ENCODE peak calls at places on chromosomes 7 and 10, in five cellular contexts. One of them, this sample, is unnamed.

GRCh38 chr7:150903627-150904026 is 51.3 kb downstream of the AOC1 start:
- DNase-seq in activated CD4-positive, alpha-beta T cell treated with anti-CD3 and anti-CD28 coated beads for 48 hours: peak
- DNase-seq in iPS-NIHi11: no peak
- DNase-seq in T-helper 2 cell: no peak
- DNase-seq in NCI-H1092: peak
- DNase-seq in this sample: no peak

GRCh38 chr7:41567350-41568114 is 135.4 kb downstream of the INHBA start:
- DNase-seq in activated CD4-positive, alpha-beta T cell treated with anti-CD3 and anti-CD28 coated beads for 48 hours: no peak
- DNase-seq in iPS-NIHi11: no peak
- DNase-seq in T-helper 2 cell: no peak
- DNase-seq in NCI-H1092: no peak
- DNase-seq in this sample: no peak

GRCh38 chr10:69508738-69509340 is 57.6 kb downstream of the TSPAN15 start:
- DNase-seq in activated CD4-positive, alpha-beta T cell treated with anti-CD3 and anti-CD28 coated beads for 48 hours: no peak
- DNase-seq in iPS-NIHi11: no peak
- DNase-seq in T-helper 2 cell: no peak
- DNase-seq in NCI-H1092: no peak
- DNase-seq in this sample: no peak

GRCh38 chr7:151131622-151132293 is 35.7 kb downstream of the GBX1 start:
- DNase-seq in activated CD4-positive, alpha-beta T cell treated with anti-CD3 and anti-CD28 coated beads for 48 hours: no peak
- DNase-seq in iPS-NIHi11: no peak
- DNase-seq in T-helper 2 cell: no peak
- DNase-seq in NCI-H1092: no peak
- DNase-seq in this sample: no peak

GRCh38 chr10:25175527-25176420 is 973 bp downstream of the GPR158 start:
- DNase-seq in activated CD4-positive, alpha-beta T cell treated with anti-CD3 and anti-CD28 coated beads for 48 hours: peak
- DNase-seq in iPS-NIHi11: peak
- DNase-seq in T-helper 2 cell: no peak
- DNase-seq in NCI-H1092: no peak
- DNase-seq in this sample: no peak

GRCh38 chr7:26090927-26091519 is 61.0 kb upstream of the NFE2L3 start:
- DNase-seq in activated CD4-positive, alpha-beta T cell treated with anti-CD3 and anti-CD28 coated beads for 48 hours: no peak
- DNase-seq in iPS-NIHi11: peak
- DNase-seq in T-helper 2 cell: no peak
- DNase-seq in NCI-H1092: peak
- DNase-seq in this sample: no peak

GRCh38 chr7:3302681-3303320 is 1.7 kb downstream of the SDK1 start:
- DNase-seq in activated CD4-positive, alpha-beta T cell treated with anti-CD3 and anti-CD28 coated beads for 48 hours: no peak
- DNase-seq in iPS-NIHi11: no peak
- DNase-seq in T-helper 2 cell: no peak
- DNase-seq in NCI-H1092: no peak
- DNase-seq in this sample: no peak

GRCh38 chr7:140778568-140778967 is 82.1 kb downstream of the NDUFB2 start:
- DNase-seq in activated CD4-positive, alpha-beta T cell treated with anti-CD3 and anti-CD28 coated beads for 48 hours: no peak
- DNase-seq in iPS-NIHi11: no peak
- DNase-seq in T-helper 2 cell: no peak
- DNase-seq in NCI-H1092: no peak
- DNase-seq in this sample: no peak

GRCh38 chr7:28137471-28137870 is 43.1 kb downstream of the JAZF1 start:
- DNase-seq in activated CD4-positive, alpha-beta T cell treated with anti-CD3 and anti-CD28 coated beads for 48 hours: no peak
- DNase-seq in iPS-NIHi11: no peak
- DNase-seq in T-helper 2 cell: no peak
- DNase-seq in NCI-H1092: no peak
- DNase-seq in this sample: no peak

GRCh38 chr10:69073025-69073424 is 14.9 kb upstream of the SRGN start:
- DNase-seq in activated CD4-positive, alpha-beta T cell treated with anti-CD3 and anti-CD28 coated beads for 48 hours: no peak
- DNase-seq in iPS-NIHi11: no peak
- DNase-seq in T-helper 2 cell: no peak
- DNase-seq in NCI-H1092: no peak
- DNase-seq in this sample: no peak

GRCh38 chr10:16521311-16522016 is at the start of gene C1QL3:
- DNase-seq in activated CD4-positive, alpha-beta T cell treated with anti-CD3 and anti-CD28 coated beads for 48 hours: peak
- DNase-seq in iPS-NIHi11: peak
- DNase-seq in T-helper 2 cell: no peak
- DNase-seq in NCI-H1092: peak
- DNase-seq in this sample: no peak

GRCh38 chr10:83819609-83820008 is 319.7 kb upstream of the GHITM start:
- DNase-seq in activated CD4-positive, alpha-beta T cell treated with anti-CD3 and anti-CD28 coated beads for 48 hours: no peak
- DNase-seq in iPS-NIHi11: no peak
- DNase-seq in T-helper 2 cell: no peak
- DNase-seq in NCI-H1092: no peak
- DNase-seq in this sample: no peak

GRCh38 chr7:80047856-80048459 is 86.7 kb upstream of the GNAI1 start:
- DNase-seq in activated CD4-positive, alpha-beta T cell treated with anti-CD3 and anti-CD28 coated beads for 48 hours: no peak
- DNase-seq in iPS-NIHi11: no peak
- DNase-seq in T-helper 2 cell: no peak
- DNase-seq in NCI-H1092: no peak
- DNase-seq in this sample: no peak

GRCh38 chr10:6301482-6302083 is 98.9 kb downstream of the PFKFB3 start:
- DNase-seq in activated CD4-positive, alpha-beta T cell treated with anti-CD3 and anti-CD28 coated beads for 48 hours: no peak
- DNase-seq in iPS-NIHi11: no peak
- DNase-seq in T-helper 2 cell: no peak
- DNase-seq in NCI-H1092: no peak
- DNase-seq in this sample: no peak

GRCh38 chr7:48285365-48285764 is 114.1 kb downstream of the ABCA13 start:
- DNase-seq in activated CD4-positive, alpha-beta T cell treated with anti-CD3 and anti-CD28 coated beads for 48 hours: no peak
- DNase-seq in iPS-NIHi11: no peak
- DNase-seq in T-helper 2 cell: no peak
- DNase-seq in NCI-H1092: no peak
- DNase-seq in this sample: no peak

GRCh38 chr7:18505870-18506460 is 10.4 kb downstream of the HDAC9 start:
- DNase-seq in activated CD4-positive, alpha-beta T cell treated with anti-CD3 and anti-CD28 coated beads for 48 hours: no peak
- DNase-seq in iPS-NIHi11: no peak
- DNase-seq in T-helper 2 cell: no peak
- DNase-seq in NCI-H1092: no peak
- DNase-seq in this sample: no peak

GRCh38 chr10:115141254-115141653 is 48.1 kb downstream of the ATRNL1 start:
- DNase-seq in activated CD4-positive, alpha-beta T cell treated with anti-CD3 and anti-CD28 coated beads for 48 hours: no peak
- DNase-seq in iPS-NIHi11: no peak
- DNase-seq in T-helper 2 cell: no peak
- DNase-seq in NCI-H1092: no peak
- DNase-seq in this sample: no peak

GRCh38 chr10:1006573-1006972 is 18.3 kb downstream of the GTPBP4 start:
- DNase-seq in activated CD4-positive, alpha-beta T cell treated with anti-CD3 and anti-CD28 coated beads for 48 hours: no peak
- DNase-seq in iPS-NIHi11: no peak
- DNase-seq in T-helper 2 cell: no peak
- DNase-seq in NCI-H1092: no peak
- DNase-seq in this sample: no peak

GRCh38 chr7:78197447-78197846 is 398.9 kb downstream of the PHTF2 start:
- DNase-seq in activated CD4-positive, alpha-beta T cell treated with anti-CD3 and anti-CD28 coated beads for 48 hours: no peak
- DNase-seq in iPS-NIHi11: no peak
- DNase-seq in T-helper 2 cell: no peak
- DNase-seq in NCI-H1092: no peak
- DNase-seq in this sample: no peak

GRCh38 chr7:148972360-148972759 is 55.9 kb downstream of the PDIA4 start:
- DNase-seq in activated CD4-positive, alpha-beta T cell treated with anti-CD3 and anti-CD28 coated beads for 48 hours: no peak
- DNase-seq in iPS-NIHi11: no peak
- DNase-seq in T-helper 2 cell: no peak
- DNase-seq in NCI-H1092: no peak
- DNase-seq in this sample: no peak

GRCh38 chr10:132469197-132469942 is 68.2 kb upstream of the INPP5A start:
- DNase-seq in activated CD4-positive, alpha-beta T cell treated with anti-CD3 and anti-CD28 coated beads for 48 hours: no peak
- DNase-seq in iPS-NIHi11: no peak
- DNase-seq in T-helper 2 cell: no peak
- DNase-seq in NCI-H1092: peak
- DNase-seq in this sample: no peak

GRCh38 chr10:102407641-102407943 is 11.0 kb downstream of the PSD start:
- DNase-seq in activated CD4-positive, alpha-beta T cell treated with anti-CD3 and anti-CD28 coated beads for 48 hours: no peak
- DNase-seq in iPS-NIHi11: no peak
- DNase-seq in T-helper 2 cell: no peak
- DNase-seq in NCI-H1092: no peak
- DNase-seq in this sample: no peak

GRCh38 chr10:104445359-104445758 is 91.7 kb downstream of the CFAP58 start:
- DNase-seq in activated CD4-positive, alpha-beta T cell treated with anti-CD3 and anti-CD28 coated beads for 48 hours: no peak
- DNase-seq in iPS-NIHi11: no peak
- DNase-seq in T-helper 2 cell: no peak
- DNase-seq in NCI-H1092: no peak
- DNase-seq in this sample: no peak

GRCh38 chr7:134669845-134670373 is 23.3 kb downstream of the BPGM start:
- DNase-seq in activated CD4-positive, alpha-beta T cell treated with anti-CD3 and anti-CD28 coated beads for 48 hours: peak
- DNase-seq in iPS-NIHi11: no peak
- DNase-seq in T-helper 2 cell: peak
- DNase-seq in NCI-H1092: no peak
- DNase-seq in this sample: peak

GRCh38 chr7:137878333-137878961 is 31.7 kb upstream of the DGKI start:
- DNase-seq in activated CD4-positive, alpha-beta T cell treated with anti-CD3 and anti-CD28 coated beads for 48 hours: no peak
- DNase-seq in iPS-NIHi11: no peak
- DNase-seq in T-helper 2 cell: no peak
- DNase-seq in NCI-H1092: no peak
- DNase-seq in this sample: no peak

GRCh38 chr10:43407148-43407575 is 1.8 kb downstream of the HNRNPF start:
- DNase-seq in activated CD4-positive, alpha-beta T cell treated with anti-CD3 and anti-CD28 coated beads for 48 hours: peak
- DNase-seq in iPS-NIHi11: peak
- DNase-seq in T-helper 2 cell: peak
- DNase-seq in NCI-H1092: no peak
- DNase-seq in this sample: peak

GRCh38 chr7:12110425-12110824 is 100.7 kb upstream of the TMEM106B start:
- DNase-seq in activated CD4-positive, alpha-beta T cell treated with anti-CD3 and anti-CD28 coated beads for 48 hours: no peak
- DNase-seq in iPS-NIHi11: no peak
- DNase-seq in T-helper 2 cell: no peak
- DNase-seq in NCI-H1092: no peak
- DNase-seq in this sample: no peak

GRCh38 chr10:46092523-46093195 is 46.6 kb upstream of the MSMB start:
- DNase-seq in activated CD4-positive, alpha-beta T cell treated with anti-CD3 and anti-CD28 coated beads for 48 hours: peak
- DNase-seq in iPS-NIHi11: no peak
- DNase-seq in T-helper 2 cell: no peak
- DNase-seq in NCI-H1092: no peak
- DNase-seq in this sample: peak

GRCh38 chr7:56605146-56605545 is 488.9 kb upstream of the NUPR2 start:
- DNase-seq in activated CD4-positive, alpha-beta T cell treated with anti-CD3 and anti-CD28 coated beads for 48 hours: no peak
- DNase-seq in iPS-NIHi11: no peak
- DNase-seq in T-helper 2 cell: no peak
- DNase-seq in NCI-H1092: no peak
- DNase-seq in this sample: no peak

GRCh38 chr7:532379-533143 is 12.9 kb upstream of the PDGFA start:
- DNase-seq in activated CD4-positive, alpha-beta T cell treated with anti-CD3 and anti-CD28 coated beads for 48 hours: no peak
- DNase-seq in iPS-NIHi11: no peak
- DNase-seq in T-helper 2 cell: no peak
- DNase-seq in NCI-H1092: no peak
- DNase-seq in this sample: no peak

GRCh38 chr7:135837675-135838074 is 89.1 kb upstream of the FAM180A start:
- DNase-seq in activated CD4-positive, alpha-beta T cell treated with anti-CD3 and anti-CD28 coated beads for 48 hours: no peak
- DNase-seq in iPS-NIHi11: no peak
- DNase-seq in T-helper 2 cell: no peak
- DNase-seq in NCI-H1092: no peak
- DNase-seq in this sample: no peak

GRCh38 chr10:27529010-27529783 is 25.1 kb downstream of the RAB18 start:
- DNase-seq in activated CD4-positive, alpha-beta T cell treated with anti-CD3 and anti-CD28 coated beads for 48 hours: no peak
- DNase-seq in iPS-NIHi11: no peak
- DNase-seq in T-helper 2 cell: no peak
- DNase-seq in NCI-H1092: no peak
- DNase-seq in this sample: no peak

This sample was measured in effector memory CD8-positive, alpha-beta T cell.